ENCODE peak calls at places on chromosomes 16 and 17, in five cellular contexts. One of them, this sample, is unnamed.

GRCh38 chr16:10598157-10598556 is 17.8 kb upstream of the EMP2 start:
- DNase-seq in T-cell: no peak
- DNase-seq in fibroblast of lung: no peak
- DNase-seq in stimulated activated CD8-positive, alpha-beta memory T cell treated with anti-CD3 and anti-CD28 coated beads, Interleukin-7, amount 100 ng/mL, for 1 hour: no peak
- DNase-seq in iPS-NIHi11: no peak
- DNase-seq in this sample: no peak

GRCh38 chr16:68235882-68236803 is at the start of gene ESRP2:
- DNase-seq in fibroblast of lung: no peak
- DNase-seq in stimulated activated CD8-positive, alpha-beta memory T cell treated with anti-CD3 and anti-CD28 coated beads, Interleukin-7, amount 100 ng/mL, for 1 hour: no peak
- DNase-seq in T-cell: no peak
- DNase-seq in iPS-NIHi11: peak
- DNase-seq in this sample: no peak

GRCh38 chr16:87295661-87296531 is 21.3 kb downstream of the C16orf95 start:
- DNase-seq in T-cell: no peak
- DNase-seq in stimulated activated CD8-positive, alpha-beta memory T cell treated with anti-CD3 and anti-CD28 coated beads, Interleukin-7, amount 100 ng/mL, for 1 hour: no peak
- DNase-seq in fibroblast of lung: no peak
- DNase-seq in iPS-NIHi11: no peak
- DNase-seq in this sample: no peak

GRCh38 chr16:69927056-69927757 is 23.9 kb upstream of the CLEC18A start:
- DNase-seq in iPS-NIHi11: peak
- DNase-seq in stimulated activated CD8-positive, alpha-beta memory T cell treated with anti-CD3 and anti-CD28 coated beads, Interleukin-7, amount 100 ng/mL, for 1 hour: no peak
- DNase-seq in T-cell: no peak
- DNase-seq in fibroblast of lung: peak
- DNase-seq in this sample: peak

GRCh38 chr16:27539636-27540035 is 10.1 kb downstream of the GTF3C1 start:
- DNase-seq in T-cell: no peak
- DNase-seq in stimulated activated CD8-positive, alpha-beta memory T cell treated with anti-CD3 and anti-CD28 coated beads, Interleukin-7, amount 100 ng/mL, for 1 hour: no peak
- DNase-seq in iPS-NIHi11: no peak
- DNase-seq in fibroblast of lung: no peak
- DNase-seq in this sample: no peak

GRCh38 chr17:66339563-66339962 is 37.1 kb downstream of the PRKCA start:
- DNase-seq in fibroblast of lung: no peak
- DNase-seq in T-cell: no peak
- DNase-seq in stimulated activated CD8-positive, alpha-beta memory T cell treated with anti-CD3 and anti-CD28 coated beads, Interleukin-7, amount 100 ng/mL, for 1 hour: no peak
- DNase-seq in iPS-NIHi11: no peak
- DNase-seq in this sample: no peak

GRCh38 chr17:35048685-35049379 is 14.7 kb downstream of the RFFL start:
- DNase-seq in fibroblast of lung: no peak
- DNase-seq in T-cell: no peak
- DNase-seq in stimulated activated CD8-positive, alpha-beta memory T cell treated with anti-CD3 and anti-CD28 coated beads, Interleukin-7, amount 100 ng/mL, for 1 hour: no peak
- DNase-seq in iPS-NIHi11: no peak
- DNase-seq in this sample: no peak

GRCh38 chr17:51585514-51586104 is 325.3 kb downstream of the UTP18 start:
- DNase-seq in iPS-NIHi11: peak
- DNase-seq in T-cell: no peak
- DNase-seq in fibroblast of lung: no peak
- DNase-seq in stimulated activated CD8-positive, alpha-beta memory T cell treated with anti-CD3 and anti-CD28 coated beads, Interleukin-7, amount 100 ng/mL, for 1 hour: no peak
- DNase-seq in this sample: no peak

GRCh38 chr16:17318200-17318599 is 152.6 kb downstream of the XYLT1 start:
- DNase-seq in iPS-NIHi11: no peak
- DNase-seq in fibroblast of lung: peak
- DNase-seq in stimulated activated CD8-positive, alpha-beta memory T cell treated with anti-CD3 and anti-CD28 coated beads, Interleukin-7, amount 100 ng/mL, for 1 hour: no peak
- DNase-seq in T-cell: no peak
- DNase-seq in this sample: no peak

GRCh38 chr17:35630530-35631148 is 43.5 kb downstream of the AP2B1 start:
- DNase-seq in fibroblast of lung: peak
- DNase-seq in iPS-NIHi11: no peak
- DNase-seq in stimulated activated CD8-positive, alpha-beta memory T cell treated with anti-CD3 and anti-CD28 coated beads, Interleukin-7, amount 100 ng/mL, for 1 hour: no peak
- DNase-seq in T-cell: no peak
- DNase-seq in this sample: no peak

GRCh38 chr17:7042507-7043194 is 1.2 kb downstream of the SLC16A11 start:
- DNase-seq in T-cell: no peak
- DNase-seq in stimulated activated CD8-positive, alpha-beta memory T cell treated with anti-CD3 and anti-CD28 coated beads, Interleukin-7, amount 100 ng/mL, for 1 hour: no peak
- DNase-seq in fibroblast of lung: no peak
- DNase-seq in iPS-NIHi11: peak
- DNase-seq in this sample: no peak

GRCh38 chr17:70621593-70621992 is 452.3 kb downstream of the KCNJ2 start:
- DNase-seq in stimulated activated CD8-positive, alpha-beta memory T cell treated with anti-CD3 and anti-CD28 coated beads, Interleukin-7, amount 100 ng/mL, for 1 hour: no peak
- DNase-seq in fibroblast of lung: peak
- DNase-seq in T-cell: no peak
- DNase-seq in iPS-NIHi11: no peak
- DNase-seq in this sample: no peak